ENCODE peak calls at places on chromosomes 11 and 22, in eight cellular contexts. One of them, this sample, is unnamed. For H3K4me1, the result is how much of the 10 kb centered on the place peaks cover.

GRCh38 chr22:44020981-44021380 is 3.1 kb upstream of the PARVB start:
- DNase-seq in HepG2: no peak
- DNase-seq in HCT116: no peak
- DNase-seq in fibroblast of lung: peak
- DNase-seq in GM23248: peak
- DNase-seq in neuronal stem cell: no peak
- DNase-seq in mammary epithelial cell: no peak
- DNase-seq in GM12878: no peak
- DNase-seq in this sample: no peak

GRCh38 chr11:116193321-116194114 is 579.3 kb downstream of the BUD13 start:
- DNase-seq in HepG2: peak
- DNase-seq in HCT116: no peak
- DNase-seq in fibroblast of lung: peak
- DNase-seq in GM23248: peak
- DNase-seq in neuronal stem cell: peak
- DNase-seq in mammary epithelial cell: peak
- DNase-seq in GM12878: no peak
- DNase-seq in this sample: peak

GRCh38 chr11:63813035-63813562 is at the start of gene SPINDOC:
- DNase-seq in HepG2: peak
- DNase-seq in HCT116: no peak
- DNase-seq in fibroblast of lung: peak
- DNase-seq in GM23248: peak
- DNase-seq in neuronal stem cell: peak
- DNase-seq in mammary epithelial cell: peak
- DNase-seq in GM12878: no peak
- DNase-seq in this sample: peak

GRCh38 chr11:117045956-117046355 is 52.3 kb downstream of the SIK3 start:
- DNase-seq in HepG2: peak
- DNase-seq in HCT116: no peak
- DNase-seq in fibroblast of lung: no peak
- DNase-seq in GM23248: peak
- DNase-seq in neuronal stem cell: no peak
- DNase-seq in mammary epithelial cell: peak
- DNase-seq in GM12878: no peak
- DNase-seq in this sample: no peak

GRCh38 chr11:47485112-47485511 is 36.2 kb upstream of the RAPSN start:
- DNase-seq in HepG2: no peak
- DNase-seq in HCT116: no peak
- DNase-seq in fibroblast of lung: no peak
- DNase-seq in GM23248: no peak
- DNase-seq in neuronal stem cell: no peak
- DNase-seq in mammary epithelial cell: peak
- DNase-seq in GM12878: no peak
- DNase-seq in this sample: no peak

GRCh38 chr11:95154514-95154913 is 64.9 kb downstream of the ENDOD1 start:
- DNase-seq in HepG2: peak
- DNase-seq in HCT116: peak
- DNase-seq in fibroblast of lung: peak
- DNase-seq in GM23248: peak
- DNase-seq in neuronal stem cell: peak
- DNase-seq in mammary epithelial cell: peak
- DNase-seq in GM12878: no peak
- DNase-seq in this sample: peak

GRCh38 chr11:116738975-116739374 is 33.8 kb downstream of the BUD13 start:
- DNase-seq in HepG2: no peak
- DNase-seq in HCT116: no peak
- DNase-seq in fibroblast of lung: no peak
- DNase-seq in GM23248: no peak
- DNase-seq in neuronal stem cell: no peak
- DNase-seq in mammary epithelial cell: no peak
- DNase-seq in GM12878: no peak
- DNase-seq in this sample: no peak

GRCh38 chr22:47304191-47304831 is 541.9 kb downstream of the TBC1D22A start:
- DNase-seq in HepG2: no peak
- DNase-seq in HCT116: no peak
- DNase-seq in fibroblast of lung: no peak
- DNase-seq in GM23248: no peak
- DNase-seq in neuronal stem cell: no peak
- DNase-seq in mammary epithelial cell: no peak
- DNase-seq in GM12878: no peak
- DNase-seq in this sample: no peak

GRCh38 chr11:93567406-93567819 is 24.2 kb upstream of the SMCO4 start:
- DNase-seq in HepG2: no peak
- DNase-seq in HCT116: no peak
- DNase-seq in fibroblast of lung: peak
- DNase-seq in GM23248: peak
- DNase-seq in neuronal stem cell: no peak
- DNase-seq in mammary epithelial cell: no peak
- DNase-seq in GM12878: no peak
- DNase-seq in this sample: no peak

GRCh38 chr11:125835748-125836147 is 2.6 kb downstream of the PATE4 start:
- DNase-seq in HepG2: no peak
- DNase-seq in HCT116: no peak
- DNase-seq in fibroblast of lung: no peak
- DNase-seq in GM23248: no peak
- DNase-seq in neuronal stem cell: no peak
- DNase-seq in mammary epithelial cell: no peak
- DNase-seq in GM12878: no peak
- DNase-seq in this sample: no peak

GRCh38 chr22:25514436-25514835 is 50.0 kb upstream of the GRK3 start:
- DNase-seq in HepG2: no peak
- DNase-seq in HCT116: no peak
- DNase-seq in fibroblast of lung: peak
- DNase-seq in GM23248: peak
- DNase-seq in neuronal stem cell: no peak
- DNase-seq in mammary epithelial cell: peak
- DNase-seq in GM12878: no peak
- DNase-seq in this sample: no peak

GRCh38 chr11:96648991-96649390 is 259.2 kb downstream of the JRKL start:
- DNase-seq in HepG2: no peak
- DNase-seq in HCT116: no peak
- DNase-seq in fibroblast of lung: no peak
- DNase-seq in GM23248: no peak
- DNase-seq in neuronal stem cell: peak
- DNase-seq in mammary epithelial cell: no peak
- DNase-seq in GM12878: no peak
- DNase-seq in this sample: no peak

DNA sequence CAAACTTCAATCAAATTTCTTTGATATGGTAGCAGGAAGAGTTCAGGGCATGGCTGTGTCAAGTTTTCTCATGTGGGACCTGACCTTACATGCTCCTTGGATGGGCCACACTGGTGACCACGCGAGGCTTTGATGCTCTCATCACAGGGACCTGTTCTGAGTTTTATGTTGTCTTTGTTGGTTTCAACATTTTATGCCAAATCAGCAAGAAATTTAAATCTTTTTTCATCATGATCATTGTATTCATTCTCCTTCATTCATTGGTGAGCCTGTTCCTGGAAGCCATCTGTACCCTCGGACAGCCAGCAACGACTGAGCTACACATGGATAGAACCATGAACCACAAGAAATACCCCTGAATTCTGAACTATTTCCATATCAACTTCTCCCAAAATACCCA is 10.5 kb upstream of the NFAM1 start:
- DNase-seq in HepG2: no peak
- DNase-seq in HCT116: no peak
- DNase-seq in fibroblast of lung: no peak
- DNase-seq in GM23248: no peak
- DNase-seq in neuronal stem cell: no peak
- DNase-seq in mammary epithelial cell: no peak
- DNase-seq in GM12878: no peak
- DNase-seq in this sample: no peak
- H3K4me2 ChIP-seq in HepG2: no peak
- H3K4me2 ChIP-seq in HCT116: no peak
- H3K4me2 ChIP-seq in fibroblast of lung: no peak
- H3K4me2 ChIP-seq in GM23248: no peak
- H3K4me2 ChIP-seq in neuronal stem cell: no peak
- H3K4me2 ChIP-seq in mammary epithelial cell: no peak
- H3K4me2 ChIP-seq in GM12878: no peak
- H3K4me2 ChIP-seq in this sample: no peak

GRCh38 chr22:30260682-30261081 is 6.0 kb downstream of the OSM start:
- DNase-seq in HepG2: no peak
- DNase-seq in HCT116: no peak
- DNase-seq in fibroblast of lung: no peak
- DNase-seq in GM23248: no peak
- DNase-seq in neuronal stem cell: no peak
- DNase-seq in mammary epithelial cell: no peak
- DNase-seq in GM12878: no peak
- DNase-seq in this sample: no peak
- H3K4me1 ChIP-seq in HepG2: half or more
- H3K4me1 ChIP-seq in HCT116: under half
- H3K4me1 ChIP-seq in fibroblast of lung: under half
- H3K4me1 ChIP-seq in GM23248: under half
- H3K4me1 ChIP-seq in neuronal stem cell: under half
- H3K4me1 ChIP-seq in mammary epithelial cell: under half
- H3K4me1 ChIP-seq in GM12878: under half
- H3K4me1 ChIP-seq in this sample: under half

GRCh38 chr22:45554040-45554406 is 51.3 kb downstream of the FBLN1 start:
- DNase-seq in HepG2: no peak
- DNase-seq in HCT116: no peak
- DNase-seq in fibroblast of lung: no peak
- DNase-seq in GM23248: no peak
- DNase-seq in neuronal stem cell: no peak
- DNase-seq in mammary epithelial cell: no peak
- DNase-seq in GM12878: no peak
- DNase-seq in this sample: no peak
- H3K27ac ChIP-seq in HepG2: no peak
- H3K27ac ChIP-seq in HCT116: peak
- H3K27ac ChIP-seq in fibroblast of lung: peak
- H3K27ac ChIP-seq in GM23248: no peak
- H3K27ac ChIP-seq in neuronal stem cell: no peak
- H3K27ac ChIP-seq in mammary epithelial cell: no peak
- H3K27ac ChIP-seq in GM12878: no peak
- H3K27ac ChIP-seq in this sample: no peak

DNA sequence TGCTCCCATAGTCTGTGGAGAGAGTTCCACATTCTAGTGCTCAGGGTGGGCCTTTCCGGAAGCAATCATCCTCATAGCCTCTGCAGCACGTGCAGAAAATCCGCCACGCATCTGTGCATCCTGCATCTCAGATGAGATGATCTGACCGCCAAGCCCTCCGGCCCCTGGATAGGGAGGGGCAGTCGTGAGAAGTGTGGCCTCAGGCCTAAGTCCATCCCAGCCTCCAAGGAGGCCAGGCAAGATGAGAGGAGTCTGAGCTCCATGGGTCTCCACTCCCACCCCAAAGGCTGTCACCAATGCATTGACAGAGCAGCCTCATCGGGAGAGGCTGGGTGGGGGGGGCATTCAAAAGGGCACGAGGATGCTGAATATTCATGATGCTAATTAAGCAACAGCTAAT is 30.5 kb upstream of the IGSF9B start:
- DNase-seq in HepG2: no peak
- DNase-seq in HCT116: no peak
- DNase-seq in fibroblast of lung: no peak
- DNase-seq in GM23248: no peak
- DNase-seq in neuronal stem cell: no peak
- DNase-seq in mammary epithelial cell: no peak
- DNase-seq in GM12878: no peak
- DNase-seq in this sample: no peak
- H3K4me2 ChIP-seq in HepG2: no peak
- H3K4me2 ChIP-seq in HCT116: no peak
- H3K4me2 ChIP-seq in fibroblast of lung: no peak
- H3K4me2 ChIP-seq in GM23248: no peak
- H3K4me2 ChIP-seq in neuronal stem cell: no peak
- H3K4me2 ChIP-seq in mammary epithelial cell: no peak
- H3K4me2 ChIP-seq in GM12878: no peak
- H3K4me2 ChIP-seq in this sample: no peak

DNA sequence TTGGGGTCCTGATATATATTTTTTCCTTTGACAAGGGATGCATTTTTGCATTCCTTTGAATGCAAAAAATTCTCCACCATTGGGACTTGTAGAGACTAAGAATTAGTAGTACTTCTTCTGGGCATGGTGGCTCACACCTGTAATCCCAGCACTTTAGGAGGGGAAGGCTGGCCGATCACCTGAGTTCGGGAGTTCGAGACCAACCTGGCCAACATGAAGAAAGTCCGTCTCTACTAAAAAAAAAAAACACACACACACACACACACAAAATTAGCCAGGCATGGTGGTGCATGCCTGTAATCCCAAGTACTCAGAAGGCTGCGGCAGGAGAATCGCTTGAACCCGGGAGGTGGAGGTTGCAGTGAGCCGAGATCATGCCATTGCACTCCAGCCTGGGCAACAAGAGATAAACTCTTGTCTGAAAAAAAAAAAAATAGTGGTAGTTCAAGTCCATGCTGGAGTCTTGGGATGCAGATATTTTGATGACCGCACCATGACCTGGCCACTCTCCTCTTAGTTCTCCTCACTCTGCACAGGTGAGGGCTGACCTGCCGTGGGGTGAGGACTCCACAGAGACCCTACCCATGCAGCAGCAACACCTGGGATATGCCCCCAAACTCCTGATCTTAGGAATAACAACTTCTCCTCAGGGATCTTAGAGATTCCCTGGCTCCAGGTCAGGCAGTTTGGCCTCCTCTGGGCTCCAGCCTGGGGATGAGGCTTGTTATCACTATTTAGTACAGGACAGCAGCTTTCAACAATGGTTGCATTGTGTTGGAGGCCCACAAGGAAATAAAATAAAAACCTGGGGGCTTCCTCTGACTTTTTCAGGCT is 36.5 kb upstream of the TOP3B start:
- DNase-seq in HepG2: no peak
- DNase-seq in HCT116: no peak
- DNase-seq in fibroblast of lung: no peak
- DNase-seq in GM23248: no peak
- DNase-seq in neuronal stem cell: no peak
- DNase-seq in mammary epithelial cell: no peak
- DNase-seq in GM12878: no peak
- DNase-seq in this sample: no peak
- H3K4me1 ChIP-seq in HepG2: under half
- H3K4me1 ChIP-seq in HCT116: under half
- H3K4me1 ChIP-seq in fibroblast of lung: under half
- H3K4me1 ChIP-seq in GM23248: under half
- H3K4me1 ChIP-seq in neuronal stem cell: under half
- H3K4me1 ChIP-seq in mammary epithelial cell: under half
- H3K4me1 ChIP-seq in GM12878: under half
- H3K4me1 ChIP-seq in this sample: under half

This sample was measured in mesenchymal stem cell.